ENCODE peak calls at places on chromosomes 4 and X, in ten cellular contexts. One of them, this sample, is unnamed.

GRCh38 chr4:187232201-187232600 is 508.5 kb upstream of the FAT1 start:
- DNase-seq in brain microvascular endothelial cell: no peak
- DNase-seq in HFF-Myc: no peak
- DNase-seq in neural progenitor cell: no peak
- DNase-seq in cardiac fibroblast: no peak
- DNase-seq in AG04450: no peak
- DNase-seq in ovary: no peak
- DNase-seq in MM.1S: no peak
- DNase-seq in Peyer's patch: no peak
- DNase-seq in lung: no peak
- DNase-seq in this sample: no peak

GRCh38 chr4:99574530-99575314 is at the start of gene MTTP:
- DNase-seq in brain microvascular endothelial cell: no peak
- DNase-seq in HFF-Myc: no peak
- DNase-seq in neural progenitor cell: no peak
- DNase-seq in cardiac fibroblast: no peak
- DNase-seq in AG04450: no peak
- DNase-seq in ovary: no peak
- DNase-seq in MM.1S: peak
- DNase-seq in Peyer's patch: no peak
- DNase-seq in lung: no peak
- DNase-seq in this sample: no peak

GRCh38 chr4:2083826-2084160 is 24.7 kb downstream of the NAT8L start:
- DNase-seq in brain microvascular endothelial cell: no peak
- DNase-seq in HFF-Myc: no peak
- DNase-seq in neural progenitor cell: no peak
- DNase-seq in cardiac fibroblast: no peak
- DNase-seq in AG04450: no peak
- DNase-seq in ovary: peak
- DNase-seq in MM.1S: no peak
- DNase-seq in Peyer's patch: no peak
- DNase-seq in lung: no peak
- DNase-seq in this sample: no peak

GRCh38 chrX:94288325-94288724 is 614.3 kb downstream of the FAM133A start:
- DNase-seq in brain microvascular endothelial cell: no peak
- DNase-seq in HFF-Myc: no peak
- DNase-seq in neural progenitor cell: peak
- DNase-seq in cardiac fibroblast: no peak
- DNase-seq in AG04450: no peak
- DNase-seq in ovary: no peak
- DNase-seq in MM.1S: peak
- DNase-seq in Peyer's patch: no peak
- DNase-seq in lung: no peak
- DNase-seq in this sample: no peak

GRCh38 chr4:143539670-143540023 is 26.1 kb downstream of the SMARCA5 start:
- DNase-seq in brain microvascular endothelial cell: no peak
- DNase-seq in HFF-Myc: no peak
- DNase-seq in neural progenitor cell: no peak
- DNase-seq in cardiac fibroblast: no peak
- DNase-seq in AG04450: no peak
- DNase-seq in ovary: no peak
- DNase-seq in MM.1S: no peak
- DNase-seq in Peyer's patch: no peak
- DNase-seq in lung: no peak
- DNase-seq in this sample: no peak

GRCh38 chrX:118459494-118459893 is 36.1 kb upstream of the DOCK11 start:
- DNase-seq in brain microvascular endothelial cell: peak
- DNase-seq in HFF-Myc: no peak
- DNase-seq in neural progenitor cell: peak
- DNase-seq in cardiac fibroblast: peak
- DNase-seq in AG04450: no peak
- DNase-seq in ovary: no peak
- DNase-seq in MM.1S: peak
- DNase-seq in Peyer's patch: no peak
- DNase-seq in lung: no peak
- DNase-seq in this sample: peak

GRCh38 chr4:18733956-18734872 is 712.7 kb upstream of the LCORL start:
- DNase-seq in brain microvascular endothelial cell: no peak
- DNase-seq in HFF-Myc: no peak
- DNase-seq in neural progenitor cell: no peak
- DNase-seq in cardiac fibroblast: no peak
- DNase-seq in AG04450: no peak
- DNase-seq in ovary: no peak
- DNase-seq in MM.1S: no peak
- DNase-seq in Peyer's patch: no peak
- DNase-seq in lung: no peak
- DNase-seq in this sample: no peak

GRCh38 chr4:87559090-87559837 is 30.1 kb upstream of the SPARCL1 start:
- DNase-seq in brain microvascular endothelial cell: no peak
- DNase-seq in HFF-Myc: no peak
- DNase-seq in neural progenitor cell: peak
- DNase-seq in cardiac fibroblast: no peak
- DNase-seq in AG04450: no peak
- DNase-seq in ovary: no peak
- DNase-seq in MM.1S: peak
- DNase-seq in Peyer's patch: no peak
- DNase-seq in lung: peak
- DNase-seq in this sample: no peak

GRCh38 chr4:70734971-70735370 is 13.2 kb downstream of the RUFY3 start:
- DNase-seq in brain microvascular endothelial cell: no peak
- DNase-seq in HFF-Myc: no peak
- DNase-seq in neural progenitor cell: no peak
- DNase-seq in cardiac fibroblast: no peak
- DNase-seq in AG04450: no peak
- DNase-seq in ovary: no peak
- DNase-seq in MM.1S: no peak
- DNase-seq in Peyer's patch: no peak
- DNase-seq in lung: no peak
- DNase-seq in this sample: no peak

GRCh38 chrX:17521871-17522693 is 147.1 kb downstream of the NHS start:
- DNase-seq in brain microvascular endothelial cell: peak
- DNase-seq in HFF-Myc: peak
- DNase-seq in neural progenitor cell: peak
- DNase-seq in cardiac fibroblast: peak
- DNase-seq in AG04450: no peak
- DNase-seq in ovary: peak
- DNase-seq in MM.1S: no peak
- DNase-seq in Peyer's patch: no peak
- DNase-seq in lung: no peak
- DNase-seq in this sample: peak

GRCh38 chr4:10082459-10083272 is 33.9 kb downstream of the WDR1 start:
- DNase-seq in brain microvascular endothelial cell: no peak
- DNase-seq in HFF-Myc: no peak
- DNase-seq in neural progenitor cell: no peak
- DNase-seq in cardiac fibroblast: no peak
- DNase-seq in AG04450: no peak
- DNase-seq in ovary: peak
- DNase-seq in MM.1S: no peak
- DNase-seq in Peyer's patch: no peak
- DNase-seq in lung: no peak
- DNase-seq in this sample: no peak

GRCh38 chr4:82753725-82754410 is 44.7 kb downstream of the SCD5 start:
- DNase-seq in brain microvascular endothelial cell: no peak
- DNase-seq in HFF-Myc: no peak
- DNase-seq in neural progenitor cell: no peak
- DNase-seq in cardiac fibroblast: peak
- DNase-seq in AG04450: no peak
- DNase-seq in ovary: no peak
- DNase-seq in MM.1S: no peak
- DNase-seq in Peyer's patch: no peak
- DNase-seq in lung: no peak
- DNase-seq in this sample: peak

GRCh38 chrX:111168314-111168713 is 72.3 kb downstream of the PAK3 start:
- DNase-seq in brain microvascular endothelial cell: no peak
- DNase-seq in HFF-Myc: no peak
- DNase-seq in neural progenitor cell: peak
- DNase-seq in cardiac fibroblast: peak
- DNase-seq in AG04450: no peak
- DNase-seq in ovary: no peak
- DNase-seq in MM.1S: no peak
- DNase-seq in Peyer's patch: no peak
- DNase-seq in lung: no peak
- DNase-seq in this sample: no peak

GRCh38 chrX:9466115-9466495 is 1.2 kb downstream of the TBL1X start:
- DNase-seq in brain microvascular endothelial cell: no peak
- DNase-seq in HFF-Myc: no peak
- DNase-seq in neural progenitor cell: peak
- DNase-seq in cardiac fibroblast: peak
- DNase-seq in AG04450: no peak
- DNase-seq in ovary: peak
- DNase-seq in MM.1S: peak
- DNase-seq in Peyer's patch: peak
- DNase-seq in lung: no peak
- DNase-seq in this sample: no peak

GRCh38 chrX:9467181-9467580 is 2.3 kb downstream of the TBL1X start:
- DNase-seq in brain microvascular endothelial cell: no peak
- DNase-seq in HFF-Myc: no peak
- DNase-seq in neural progenitor cell: peak
- DNase-seq in cardiac fibroblast: no peak
- DNase-seq in AG04450: no peak
- DNase-seq in ovary: no peak
- DNase-seq in MM.1S: no peak
- DNase-seq in Peyer's patch: no peak
- DNase-seq in lung: no peak
- DNase-seq in this sample: no peak

GRCh38 chrX:9466711-9467110 is 1.9 kb downstream of the TBL1X start:
- DNase-seq in brain microvascular endothelial cell: no peak
- DNase-seq in HFF-Myc: no peak
- DNase-seq in neural progenitor cell: no peak
- DNase-seq in cardiac fibroblast: no peak
- DNase-seq in AG04450: no peak
- DNase-seq in ovary: no peak
- DNase-seq in MM.1S: peak
- DNase-seq in Peyer's patch: no peak
- DNase-seq in lung: no peak
- DNase-seq in this sample: no peak

GRCh38 chrX:9465380-9466114 is 689 bp downstream of the TBL1X start:
- DNase-seq in brain microvascular endothelial cell: no peak
- DNase-seq in HFF-Myc: no peak
- DNase-seq in neural progenitor cell: peak
- DNase-seq in cardiac fibroblast: peak
- DNase-seq in AG04450: no peak
- DNase-seq in ovary: peak
- DNase-seq in MM.1S: peak
- DNase-seq in Peyer's patch: peak
- DNase-seq in lung: no peak
- DNase-seq in this sample: no peak

DNA sequence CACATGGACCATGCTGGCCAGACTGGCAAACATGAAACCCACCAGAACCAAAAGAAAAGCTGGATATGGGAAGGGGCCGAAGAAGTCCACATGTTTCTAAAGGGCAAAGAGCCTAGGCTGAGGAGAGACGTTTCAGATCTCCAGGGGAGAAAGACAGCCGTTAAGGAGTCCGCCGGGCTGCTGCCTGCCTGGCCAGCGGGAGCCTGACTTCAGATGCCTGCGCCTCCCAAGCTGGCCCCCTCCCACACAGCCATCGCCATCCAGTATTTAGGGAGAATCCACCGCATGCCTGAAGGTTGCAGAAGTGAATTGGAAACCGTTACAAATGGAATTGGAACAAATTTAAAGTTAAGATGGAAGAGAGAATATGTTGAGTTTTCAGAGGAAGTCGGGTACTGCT is 2.9 kb downstream of the TBL1X start:
- DNase-seq in brain microvascular endothelial cell: no peak
- DNase-seq in HFF-Myc: no peak
- DNase-seq in neural progenitor cell: peak
- DNase-seq in cardiac fibroblast: no peak
- DNase-seq in AG04450: no peak
- DNase-seq in ovary: no peak
- DNase-seq in MM.1S: no peak
- DNase-seq in Peyer's patch: no peak
- DNase-seq in lung: no peak
- DNase-seq in this sample: no peak
- H3K4me3 ChIP-seq in brain microvascular endothelial cell: peak
- H3K4me3 ChIP-seq in HFF-Myc: no peak
- H3K4me3 ChIP-seq in neural progenitor cell: peak
- H3K4me3 ChIP-seq in cardiac fibroblast: no peak
- H3K4me3 ChIP-seq in AG04450: peak
- H3K4me3 ChIP-seq in ovary: peak
- H3K4me3 ChIP-seq in MM.1S: no peak
- H3K4me3 ChIP-seq in Peyer's patch: no peak
- H3K4me3 ChIP-seq in lung: no peak
- H3K4me3 ChIP-seq in this sample: no peak

GRCh38 chrX:23953908-23954269 is 46.1 kb downstream of the CXorf58 start:
- DNase-seq in brain microvascular endothelial cell: no peak
- DNase-seq in HFF-Myc: no peak
- DNase-seq in neural progenitor cell: no peak
- DNase-seq in cardiac fibroblast: no peak
- DNase-seq in AG04450: no peak
- DNase-seq in ovary: no peak
- DNase-seq in MM.1S: no peak
- DNase-seq in Peyer's patch: no peak
- DNase-seq in lung: no peak
- DNase-seq in this sample: no peak
- TF ChIP-seq CTCF in brain microvascular endothelial cell: peak
- TF ChIP-seq CTCF in HFF-Myc: no peak
- TF ChIP-seq CTCF in neural progenitor cell: no peak
- TF ChIP-seq CTCF in cardiac fibroblast: no peak
- TF ChIP-seq CTCF in AG04450: no peak
- TF ChIP-seq CTCF in ovary: no peak
- TF ChIP-seq CTCF in MM.1S: peak
- TF ChIP-seq CTCF in Peyer's patch: no peak
- TF ChIP-seq CTCF in lung: no peak
- TF ChIP-seq CTCF in this sample: peak

GRCh38 chrX:104136241-104137019 is 20.4 kb downstream of the SLC25A53 start:
- DNase-seq in brain microvascular endothelial cell: peak
- DNase-seq in HFF-Myc: peak
- DNase-seq in neural progenitor cell: peak
- DNase-seq in cardiac fibroblast: peak
- DNase-seq in AG04450: peak
- DNase-seq in ovary: peak
- DNase-seq in MM.1S: peak
- DNase-seq in Peyer's patch: no peak
- DNase-seq in lung: peak
- DNase-seq in this sample: peak
- H3K4me3 ChIP-seq in brain microvascular endothelial cell: peak
- H3K4me3 ChIP-seq in HFF-Myc: peak
- H3K4me3 ChIP-seq in neural progenitor cell: peak
- H3K4me3 ChIP-seq in cardiac fibroblast: peak
- H3K4me3 ChIP-seq in AG04450: peak
- H3K4me3 ChIP-seq in ovary: peak
- H3K4me3 ChIP-seq in MM.1S: no peak
- H3K4me3 ChIP-seq in Peyer's patch: no peak
- H3K4me3 ChIP-seq in lung: peak
- H3K4me3 ChIP-seq in this sample: peak

DNA sequence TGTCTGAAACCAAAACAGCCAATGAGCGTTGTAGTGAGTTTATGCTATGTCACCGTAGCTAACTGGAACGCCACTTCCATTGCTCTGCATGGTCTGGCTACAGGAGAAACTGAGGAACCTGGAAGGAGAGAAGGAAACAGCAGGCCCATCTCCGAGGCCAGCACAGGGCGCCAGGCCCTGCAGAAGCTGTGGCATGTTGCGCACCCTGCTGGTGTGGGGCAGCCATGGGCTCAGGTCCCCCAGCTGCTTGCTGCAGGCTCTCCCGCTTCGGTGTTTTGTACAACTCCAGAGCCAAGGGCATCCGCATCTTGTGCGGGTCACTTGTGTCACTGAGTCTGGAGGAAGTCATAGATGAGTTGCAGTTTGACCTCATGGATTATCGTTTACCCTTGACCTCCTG is 89.2 kb downstream of the AFAP1 start:
- DNase-seq in brain microvascular endothelial cell: no peak
- DNase-seq in HFF-Myc: no peak
- DNase-seq in neural progenitor cell: peak
- DNase-seq in cardiac fibroblast: no peak
- DNase-seq in AG04450: no peak
- DNase-seq in ovary: no peak
- DNase-seq in MM.1S: no peak
- DNase-seq in Peyer's patch: no peak
- DNase-seq in lung: no peak
- DNase-seq in this sample: no peak
- TF ChIP-seq CTCF in brain microvascular endothelial cell: peak
- TF ChIP-seq CTCF in HFF-Myc: peak
- TF ChIP-seq CTCF in neural progenitor cell: peak
- TF ChIP-seq CTCF in cardiac fibroblast: no peak
- TF ChIP-seq CTCF in AG04450: no peak
- TF ChIP-seq CTCF in ovary: no peak
- TF ChIP-seq CTCF in MM.1S: peak
- TF ChIP-seq CTCF in Peyer's patch: no peak
- TF ChIP-seq CTCF in lung: no peak
- TF ChIP-seq CTCF in this sample: no peak

This sample was measured in fibroblast of the aortic adventitia.